ENCODE peak calls at places on chromosomes 2 and 18, in seven cellular contexts. One of them, this sample, is unnamed.

GRCh38 chr2:79393806-79394484 is 118.9 kb upstream of the CTNNA2 start:
- DNase-seq in Peyer's patch: no peak
- DNase-seq in naive thymus-derived CD4-positive, alpha-beta T cell: no peak
- DNase-seq in A549: no peak
- DNase-seq in mucosa of descending colon: no peak
- DNase-seq in choroid plexus epithelial cell: no peak
- DNase-seq in WERI-Rb-1: peak; percentile 37
- DNase-seq in this sample: no peak

GRCh38 chr2:50401772-50402653 is 629.9 kb downstream of the NRXN1 start:
- DNase-seq in WERI-Rb-1: peak; percentile 84
- DNase-seq in A549: peak; percentile 73
- DNase-seq in naive thymus-derived CD4-positive, alpha-beta T cell: no peak
- DNase-seq in Peyer's patch: peak; percentile 56
- DNase-seq in choroid plexus epithelial cell: peak; percentile 77
- DNase-seq in mucosa of descending colon: no peak
- DNase-seq in this sample: peak; percentile 66

GRCh38 chr18:62720048-62720447 is 4.7 kb downstream of the PHLPP1 start:
- DNase-seq in naive thymus-derived CD4-positive, alpha-beta T cell: no peak
- DNase-seq in choroid plexus epithelial cell: no peak
- DNase-seq in WERI-Rb-1: no peak
- DNase-seq in mucosa of descending colon: no peak
- DNase-seq in Peyer's patch: no peak
- DNase-seq in A549: no peak
- DNase-seq in this sample: no peak

GRCh38 chr2:146540271-146540932 is 1304.4 kb upstream of the ACVR2A start:
- DNase-seq in Peyer's patch: no peak
- DNase-seq in mucosa of descending colon: no peak
- DNase-seq in naive thymus-derived CD4-positive, alpha-beta T cell: no peak
- DNase-seq in WERI-Rb-1: no peak
- DNase-seq in choroid plexus epithelial cell: no peak
- DNase-seq in A549: no peak
- DNase-seq in this sample: no peak

GRCh38 chr2:109674894-109675534 is 60.9 kb downstream of the SOWAHC start:
- DNase-seq in mucosa of descending colon: peak; percentile 72
- DNase-seq in Peyer's patch: peak; percentile 79
- DNase-seq in A549: no peak
- DNase-seq in choroid plexus epithelial cell: no peak
- DNase-seq in WERI-Rb-1: no peak
- DNase-seq in naive thymus-derived CD4-positive, alpha-beta T cell: no peak
- DNase-seq in this sample: no peak

GRCh38 chr2:16624419-16624745 is 41.3 kb downstream of the CYRIA start:
- DNase-seq in A549: no peak
- DNase-seq in choroid plexus epithelial cell: peak; percentile 68
- DNase-seq in Peyer's patch: no peak
- DNase-seq in WERI-Rb-1: no peak
- DNase-seq in naive thymus-derived CD4-positive, alpha-beta T cell: no peak
- DNase-seq in mucosa of descending colon: no peak
- DNase-seq in this sample: no peak

GRCh38 chr2:41441958-41442357 is 605.9 kb upstream of the PKDCC start:
- DNase-seq in choroid plexus epithelial cell: no peak
- DNase-seq in A549: no peak
- DNase-seq in WERI-Rb-1: no peak
- DNase-seq in Peyer's patch: no peak
- DNase-seq in naive thymus-derived CD4-positive, alpha-beta T cell: no peak
- DNase-seq in mucosa of descending colon: no peak
- DNase-seq in this sample: no peak

GRCh38 chr2:79432731-79433146 is 80.1 kb upstream of the CTNNA2 start:
- DNase-seq in choroid plexus epithelial cell: no peak
- DNase-seq in mucosa of descending colon: no peak
- DNase-seq in Peyer's patch: no peak
- DNase-seq in naive thymus-derived CD4-positive, alpha-beta T cell: no peak
- DNase-seq in WERI-Rb-1: no peak
- DNase-seq in A549: no peak
- DNase-seq in this sample: no peak

GRCh38 chr2:235458839-235459273 is 35.0 kb upstream of the AGAP1 start:
- DNase-seq in mucosa of descending colon: no peak
- DNase-seq in choroid plexus epithelial cell: peak; percentile 66
- DNase-seq in naive thymus-derived CD4-positive, alpha-beta T cell: no peak
- DNase-seq in WERI-Rb-1: no peak
- DNase-seq in A549: peak; percentile 39
- DNase-seq in Peyer's patch: no peak
- DNase-seq in this sample: peak; percentile 60

GRCh38 chr2:54561795-54562592 is 105.9 kb downstream of the SPTBN1 start:
- DNase-seq in mucosa of descending colon: no peak
- DNase-seq in choroid plexus epithelial cell: no peak
- DNase-seq in naive thymus-derived CD4-positive, alpha-beta T cell: no peak
- DNase-seq in Peyer's patch: no peak
- DNase-seq in A549: no peak
- DNase-seq in WERI-Rb-1: no peak
- DNase-seq in this sample: no peak

GRCh38 chr2:85264471-85264870 is 63.3 kb downstream of the TGOLN2 start:
- DNase-seq in WERI-Rb-1: no peak
- DNase-seq in mucosa of descending colon: no peak
- DNase-seq in naive thymus-derived CD4-positive, alpha-beta T cell: no peak
- DNase-seq in Peyer's patch: no peak
- DNase-seq in choroid plexus epithelial cell: peak; percentile 69
- DNase-seq in A549: no peak
- DNase-seq in this sample: no peak

GRCh38 chr2:33607905-33608304 is 8.8 kb upstream of the FAM98A start:
- DNase-seq in mucosa of descending colon: no peak
- DNase-seq in A549: no peak
- DNase-seq in WERI-Rb-1: no peak
- DNase-seq in choroid plexus epithelial cell: no peak
- DNase-seq in naive thymus-derived CD4-positive, alpha-beta T cell: no peak
- DNase-seq in Peyer's patch: no peak
- DNase-seq in this sample: no peak
- H3K4me3 ChIP-seq in mucosa of descending colon: no peak overlapping the region
- H3K4me3 ChIP-seq in A549: no peak overlapping the region
- H3K4me3 ChIP-seq in WERI-Rb-1: no peak overlapping the region
- H3K4me3 ChIP-seq in choroid plexus epithelial cell: no peak overlapping the region
- H3K4me3 ChIP-seq in naive thymus-derived CD4-positive, alpha-beta T cell: no peak overlapping the region
- H3K4me3 ChIP-seq in Peyer's patch: no peak overlapping the region
- H3K4me3 ChIP-seq in this sample: no peak overlapping the region

GRCh38 chr2:64522843-64523428 is 1.2 kb upstream of the AFTPH start:
- DNase-seq in naive thymus-derived CD4-positive, alpha-beta T cell: peak; percentile 84
- DNase-seq in mucosa of descending colon: no peak
- DNase-seq in A549: peak; percentile 88
- DNase-seq in choroid plexus epithelial cell: peak; percentile 93
- DNase-seq in Peyer's patch: peak; percentile 88
- DNase-seq in WERI-Rb-1: peak; percentile 75
- DNase-seq in this sample: no peak
- H3K4me3 ChIP-seq in naive thymus-derived CD4-positive, alpha-beta T cell: peak overlapping the region; percentile 99
- H3K4me3 ChIP-seq in mucosa of descending colon: no peak overlapping the region
- H3K4me3 ChIP-seq in A549: peak overlapping the region; percentile 89
- H3K4me3 ChIP-seq in choroid plexus epithelial cell: peak overlapping the region; percentile 88
- H3K4me3 ChIP-seq in Peyer's patch: peak overlapping the region; percentile 65
- H3K4me3 ChIP-seq in WERI-Rb-1: peak overlapping the region; percentile 99
- H3K4me3 ChIP-seq in this sample: peak overlapping the region; percentile 95

GRCh38 chr2:233565685-233566140 is 869 bp downstream of the USP40 start:
- DNase-seq in Peyer's patch: no peak
- DNase-seq in mucosa of descending colon: no peak
- DNase-seq in A549: no peak
- DNase-seq in choroid plexus epithelial cell: no peak
- DNase-seq in WERI-Rb-1: no peak
- DNase-seq in naive thymus-derived CD4-positive, alpha-beta T cell: no peak
- DNase-seq in this sample: no peak
- H3K4me3 ChIP-seq in Peyer's patch: peak overlapping the region; percentile 89
- H3K4me3 ChIP-seq in mucosa of descending colon: no peak overlapping the region
- H3K4me3 ChIP-seq in A549: peak overlapping the region; percentile 63
- H3K4me3 ChIP-seq in choroid plexus epithelial cell: peak overlapping the region; percentile 98
- H3K4me3 ChIP-seq in WERI-Rb-1: peak overlapping the region; percentile 83
- H3K4me3 ChIP-seq in naive thymus-derived CD4-positive, alpha-beta T cell: peak overlapping the region; percentile 75
- H3K4me3 ChIP-seq in this sample: peak overlapping the region; percentile 89

DNA sequence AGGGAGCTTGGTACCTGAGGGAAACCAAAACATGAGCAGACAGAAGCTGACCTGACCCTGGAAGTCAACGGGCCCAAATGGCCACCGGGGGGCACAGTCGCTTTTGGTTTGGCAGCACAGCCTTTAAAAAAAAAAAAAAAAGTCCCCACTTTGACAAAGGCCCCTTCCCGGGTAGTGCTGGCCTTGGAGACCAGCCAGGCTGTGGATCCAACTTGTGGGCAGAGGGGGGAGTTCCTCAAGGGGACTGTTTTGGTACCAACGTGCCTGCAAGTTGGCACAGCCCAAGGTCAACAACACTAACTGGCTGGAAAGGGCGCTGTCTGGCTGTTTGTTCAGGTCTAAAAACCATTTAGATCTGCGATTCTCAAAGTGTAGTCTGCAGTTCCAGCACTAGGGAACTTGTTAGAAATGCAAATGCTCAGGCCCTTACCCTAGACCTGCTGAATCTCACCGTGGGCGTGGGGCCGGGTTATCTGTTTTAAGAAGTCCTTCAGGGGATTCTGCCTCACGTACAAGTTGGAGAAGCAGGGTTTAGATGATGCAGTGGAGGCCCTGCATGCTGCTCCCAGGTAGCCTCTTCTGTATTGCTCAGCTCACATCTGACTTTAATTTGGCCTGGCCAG is 83.0 kb downstream of the LPIN1 start:
- DNase-seq in naive thymus-derived CD4-positive, alpha-beta T cell: peak; percentile 57
- DNase-seq in WERI-Rb-1: peak; percentile 80
- DNase-seq in A549: peak; percentile 62
- DNase-seq in mucosa of descending colon: peak; percentile 67
- DNase-seq in Peyer's patch: peak; percentile 83
- DNase-seq in choroid plexus epithelial cell: peak; percentile 68
- DNase-seq in this sample: peak; percentile 42
- H3K4me3 ChIP-seq in naive thymus-derived CD4-positive, alpha-beta T cell: peak overlapping the region; percentile 60
- H3K4me3 ChIP-seq in WERI-Rb-1: no peak overlapping the region
- H3K4me3 ChIP-seq in A549: no peak overlapping the region
- H3K4me3 ChIP-seq in mucosa of descending colon: no peak overlapping the region
- H3K4me3 ChIP-seq in Peyer's patch: peak overlapping the region; percentile 23
- H3K4me3 ChIP-seq in choroid plexus epithelial cell: peak overlapping the region; percentile 41
- H3K4me3 ChIP-seq in this sample: no peak overlapping the region

GRCh38 chr2:173574713-173575112 is 220.0 kb downstream of the CDCA7 start:
- DNase-seq in A549: no peak
- DNase-seq in mucosa of descending colon: no peak
- DNase-seq in choroid plexus epithelial cell: peak; percentile 33
- DNase-seq in Peyer's patch: no peak
- DNase-seq in WERI-Rb-1: no peak
- DNase-seq in naive thymus-derived CD4-positive, alpha-beta T cell: no peak
- DNase-seq in this sample: no peak

GRCh38 chr2:173574304-173574703 is 219.6 kb downstream of the CDCA7 start:
- DNase-seq in A549: no peak
- DNase-seq in naive thymus-derived CD4-positive, alpha-beta T cell: no peak
- DNase-seq in mucosa of descending colon: no peak
- DNase-seq in Peyer's patch: no peak
- DNase-seq in WERI-Rb-1: no peak
- DNase-seq in choroid plexus epithelial cell: no peak
- DNase-seq in this sample: no peak

GRCh38 chr2:173571021-173571821 is 216.5 kb downstream of the CDCA7 start:
- DNase-seq in choroid plexus epithelial cell: peak; percentile 57
- DNase-seq in A549: peak; percentile 75
- DNase-seq in Peyer's patch: no peak
- DNase-seq in WERI-Rb-1: peak; percentile 42
- DNase-seq in mucosa of descending colon: no peak
- DNase-seq in naive thymus-derived CD4-positive, alpha-beta T cell: no peak
- DNase-seq in this sample: peak; percentile 50

GRCh38 chr2:173572848-173573247 is 218.2 kb downstream of the CDCA7 start:
- DNase-seq in Peyer's patch: no peak
- DNase-seq in A549: no peak
- DNase-seq in WERI-Rb-1: no peak
- DNase-seq in mucosa of descending colon: no peak
- DNase-seq in naive thymus-derived CD4-positive, alpha-beta T cell: no peak
- DNase-seq in choroid plexus epithelial cell: no peak
- DNase-seq in this sample: no peak

DNA sequence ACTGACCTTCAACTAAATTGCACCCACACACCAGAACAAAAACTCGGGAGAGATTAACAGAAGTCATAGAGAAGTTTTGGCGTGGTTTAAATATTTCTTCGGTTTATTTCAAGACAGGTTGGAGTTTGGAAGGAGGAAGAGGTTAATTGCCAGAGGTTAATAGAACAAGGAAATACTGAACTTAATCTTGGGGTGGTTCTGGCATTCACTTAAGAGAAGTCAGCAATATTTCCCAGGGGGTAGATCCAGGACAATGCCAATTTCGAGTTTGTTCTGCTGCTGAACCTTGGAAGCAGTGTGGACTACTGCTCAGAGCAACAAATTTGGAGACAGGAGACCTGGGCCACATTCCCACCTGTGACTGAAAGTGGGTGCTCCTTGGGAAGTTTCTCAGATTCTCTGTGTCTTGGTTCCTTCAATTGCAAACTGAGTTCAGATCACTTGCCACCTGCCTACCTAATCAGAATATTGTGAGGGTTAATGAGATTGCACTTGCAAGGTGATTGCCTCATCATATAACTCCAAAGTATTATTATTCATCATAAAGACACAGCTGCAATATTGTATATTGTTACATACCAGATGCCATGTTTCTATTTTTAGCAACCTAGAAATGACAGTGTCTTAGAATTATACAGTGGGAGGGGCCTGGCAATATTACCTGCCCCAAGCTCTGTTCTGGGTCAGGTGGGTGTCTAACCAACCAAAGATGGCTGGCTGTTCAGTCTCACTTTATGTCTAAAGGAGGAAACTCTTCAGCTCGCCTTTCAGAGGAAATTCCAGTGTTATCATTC is 217.4 kb downstream of the CDCA7 start:
- DNase-seq in A549: no peak
- DNase-seq in WERI-Rb-1: no peak
- DNase-seq in mucosa of descending colon: no peak
- DNase-seq in choroid plexus epithelial cell: no peak
- DNase-seq in Peyer's patch: no peak
- DNase-seq in naive thymus-derived CD4-positive, alpha-beta T cell: no peak
- DNase-seq in this sample: no peak
- H3K4me3 ChIP-seq in A549: peak overlapping the region; percentile 16
- H3K4me3 ChIP-seq in WERI-Rb-1: no peak overlapping the region
- H3K4me3 ChIP-seq in mucosa of descending colon: no peak overlapping the region
- H3K4me3 ChIP-seq in choroid plexus epithelial cell: no peak overlapping the region
- H3K4me3 ChIP-seq in Peyer's patch: no peak overlapping the region
- H3K4me3 ChIP-seq in naive thymus-derived CD4-positive, alpha-beta T cell: no peak overlapping the region
- H3K4me3 ChIP-seq in this sample: no peak overlapping the region